ENCODE peak calls at places on chromosomes 13 and 19, in four cellular contexts. K, Y, Q and D are unnamed samples.

GRCh38 chr19:2555422-2556220 is 79.7 kb downstream of the GADD45B start:
- DNase-seq in K (no peak), Y (no peak), Q (no peak), D (no peak)

GRCh38 chr19:34109596-34109995 is 62.7 kb upstream of the LSM14A start:
- DNase-seq in K (no peak), Y (no peak), Q (no peak), D (peak)

GRCh38 chr13:32537580-32538233 is 888 bp downstream of the N4BP2L2 start:
- DNase-seq in K (peak), Y (no peak), Q (no peak), D (peak)

GRCh38 chr13:44758595-44759221 is 182.6 kb upstream of the TSC22D1 start:
- DNase-seq in K (no peak), Y (no peak), Q (no peak), D (no peak)

GRCh38 chr13:80116107-80116506 is 224.8 kb downstream of the SPRY2 start:
- DNase-seq in K (no peak), Y (no peak), Q (no peak), D (no peak)

GRCh38 chr19:13277104-13277809 is 127.0 kb downstream of the IER2 start:
- DNase-seq in K (peak), Y (peak), Q (peak), D (peak)

GRCh38 chr13:109368230-109368629 is 418.2 kb downstream of the IRS2 start:
- DNase-seq in K (no peak), Y (no peak), Q (no peak), D (no peak)

GRCh38 chr13:93505104-93505952 is 278.7 kb downstream of the GPC6 start:
- DNase-seq in K (no peak), Y (no peak), Q (peak), D (no peak)

GRCh38 chr19:1251233-1251502 is 2.8 kb downstream of the MIDN start:
- DNase-seq in K (peak), Y (no peak), Q (no peak), D (peak)

GRCh38 chr13:69300131-69300530 is 807.5 kb upstream of the ATXN8OS start:
- DNase-seq in K (no peak), Y (no peak), Q (no peak), D (no peak)

GRCh38 chr13:66513728-66514127 is 716.4 kb downstream of the PCDH9 start:
- DNase-seq in K (no peak), Y (no peak), Q (no peak), D (no peak)